ENCODE peak calls at places on chromosomes 4 and X, in four cellular contexts. O is cardiac fibroblast, S is K562, H is GM23248. E is an unnamed sample.
A peak's percentile ranks its signal among the peaks of the same experiment; 100 is the strongest.

GRCh38 chr4:10183462-10183861 is 66.9 kb upstream of the WDR1 start:
- DNase-seq in O (no peak), S (no peak), H (no peak), E (no peak)

GRCh38 chr4:55018521-55018920 is 106.9 kb downstream of the KDR start:
- DNase-seq in O (peak; percentile 73), S (no peak), H (peak; percentile 8), E (no peak)

GRCh38 chr4:602559-602942 is 22.8 kb upstream of the PDE6B start:
- DNase-seq in O (peak; percentile 25), S (peak; percentile 73), H (peak; percentile 28), E (peak; percentile 96)

GRCh38 chr4:94354474-94354896 is 11.8 kb upstream of the HPGDS start:
- DNase-seq in O (no peak), S (no peak), H (no peak), E (no peak)

GRCh38 chrX:110407910-110408545 is 49.4 kb downstream of the RTL9 start:
- DNase-seq in O (peak; percentile 77), S (peak; percentile 63), H (peak; percentile 61), E (peak; percentile 37)

GRCh38 chrX:70755850-70756249 is 152.7 kb downstream of the TEX11 start:
- DNase-seq in O (no peak), S (no peak), H (no peak), E (peak; percentile 11)

GRCh38 chrX:98379134-98379533 is 1495.4 kb downstream of the RPA4 start:
- DNase-seq in O (no peak), S (no peak), H (no peak), E (no peak)

GRCh38 chr4:88672987-88673386 is 24.6 kb downstream of the NAP1L5 start:
- DNase-seq in O (peak; percentile 56), S (peak; percentile 43), H (peak; percentile 54), E (peak; percentile 10)

GRCh38 chr4:153081693-153082092 is 122.5 kb upstream of the TRIM2 start:
- DNase-seq in O (no peak), S (no peak), H (no peak), E (no peak)

GRCh38 chr4:55078987-55079386 is 46.4 kb downstream of the KDR start:
- DNase-seq in O (peak; percentile 94), S (no peak), H (peak; percentile 93), E (no peak)

GRCh38 chr4:148874331-148874730 is 432.1 kb upstream of the NR3C2 start:
- DNase-seq in O (no peak), S (no peak), H (no peak), E (no peak)

GRCh38 chrX:19673334-19674040 is 158.2 kb upstream of the MAP3K15 start:
- DNase-seq in O (peak; percentile 91), S (no peak), H (peak; percentile 94), E (no peak)

GRCh38 chrX:130746077-130746476 is 156.9 kb downstream of the ENOX2 start:
- DNase-seq in O (no peak), S (no peak), H (no peak), E (no peak)

GRCh38 chr4:146073517-146073916 is 102.0 kb upstream of the LSM6 start:
- DNase-seq in O (no peak), S (no peak), H (peak; percentile 21), E (no peak)

GRCh38 chrX:69015156-69015555 is 150.1 kb downstream of the PJA1 start:
- DNase-seq in O (no peak), S (no peak), H (no peak), E (peak; percentile 5)

GRCh38 chr4:40334591-40335507 is at the start of gene CHRNA9:
- DNase-seq in O (no peak), S (no peak), H (peak; percentile 41), E (peak; percentile 53)

GRCh38 chrX:14095702-14096101 is 66.0 kb upstream of the GEMIN8 start:
- DNase-seq in O (peak; percentile 72), S (peak; percentile 44), H (peak; percentile 71), E (peak; percentile 34)

GRCh38 chr4:170887396-170887795 is 797.6 kb upstream of the AADAT start:
- DNase-seq in O (no peak), S (no peak), H (no peak), E (no peak)

GRCh38 chr4:34516524-34516923 is 1727.8 kb downstream of the ARAP2 start:
- DNase-seq in O (no peak), S (no peak), H (no peak), E (no peak)

GRCh38 chr4:76279462-76279861 is 27.1 kb upstream of the STBD1 start:
- DNase-seq in O (no peak), S (no peak), H (no peak), E (no peak)

GRCh38 chr4:3867403-3868100 is 101.4 kb downstream of the ADRA2C start:
- DNase-seq in O (no peak), S (no peak), H (no peak), E (peak; percentile 31)

GRCh38 chr4:158754385-158755180 is 14.2 kb upstream of the FNIP2 start:
- DNase-seq in O (no peak), S (no peak), H (peak; percentile 53), E (no peak)

GRCh38 chr4:4260185-4260751 is 12.2 kb upstream of the TMEM128 start:
- DNase-seq in O (peak; percentile 86), S (peak; percentile 54), H (peak; percentile 79), E (peak; percentile 51)

GRCh38 chr4:43875655-43876054 is 573.0 kb downstream of the KCTD8 start:
- DNase-seq in O (no peak), S (no peak), H (no peak), E (peak; percentile 10)

GRCh38 chr4:52711271-52711670 is 40.0 kb downstream of the ERVMER34-1 start:
- DNase-seq in O (no peak), S (peak; percentile 20), H (no peak), E (no peak)
- H3K4me3 ChIP-seq in O (no peak overlapping the region), S (peak overlapping the region; percentile 95), H (no peak overlapping the region), E (no peak overlapping the region)

DNA sequence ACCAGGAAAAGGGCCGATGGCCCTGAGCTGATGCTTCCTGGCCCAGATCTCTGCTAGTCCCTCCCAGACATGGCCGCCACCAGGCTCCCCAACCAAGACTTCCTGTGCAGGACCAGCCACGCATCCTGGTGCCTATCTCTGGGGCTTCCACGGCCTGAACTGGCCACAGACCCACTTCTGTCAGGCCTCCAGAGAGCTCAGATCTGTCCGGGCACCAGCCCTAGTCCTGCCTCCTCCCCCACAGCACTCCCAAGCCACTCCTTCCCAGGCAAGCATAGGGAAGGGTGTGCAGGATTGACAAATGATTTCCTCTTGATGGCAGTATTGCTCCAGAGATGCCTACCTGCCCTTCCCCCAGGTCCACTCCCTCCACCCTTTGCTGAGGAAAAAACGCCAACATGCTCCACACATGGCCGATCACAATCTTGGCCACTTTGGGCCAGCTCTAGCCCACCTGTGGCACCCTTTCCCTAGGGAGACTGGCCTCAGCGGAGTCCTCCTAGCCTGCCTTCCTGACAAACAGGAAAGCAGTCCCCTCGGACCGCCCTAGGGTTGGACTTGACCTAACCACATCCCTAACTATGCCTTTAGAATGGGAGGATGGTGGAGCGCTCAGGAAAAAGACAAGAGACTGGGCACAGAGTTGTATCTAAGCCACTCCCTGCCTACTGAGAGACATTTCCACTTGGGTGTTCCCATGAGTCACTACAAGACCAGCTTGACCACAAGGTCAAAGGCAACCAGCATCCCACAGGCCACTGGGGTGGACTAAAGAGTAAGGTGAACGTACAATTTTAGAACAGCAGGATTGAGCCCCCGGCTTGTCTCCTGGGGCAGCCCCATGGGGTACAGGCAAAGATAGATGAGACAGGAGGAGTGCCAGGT is 277.5 kb upstream of the AGTR2 start:
- DNase-seq in O (peak; percentile 28), S (peak; percentile 46), H (peak; percentile 17), E (peak; percentile 85)
- H3K4me3 ChIP-seq in O (no peak overlapping the region), S (no peak overlapping the region), H (no peak overlapping the region), E (no peak overlapping the region)

GRCh38 chr4:22216278-22216677 is 267.7 kb upstream of the KCNIP4 start:
- DNase-seq in O (no peak), S (no peak), H (no peak), E (no peak)
- H3K4me3 ChIP-seq in O (no peak overlapping the region), S (no peak overlapping the region), H (no peak overlapping the region), E (no peak overlapping the region)

DNA sequence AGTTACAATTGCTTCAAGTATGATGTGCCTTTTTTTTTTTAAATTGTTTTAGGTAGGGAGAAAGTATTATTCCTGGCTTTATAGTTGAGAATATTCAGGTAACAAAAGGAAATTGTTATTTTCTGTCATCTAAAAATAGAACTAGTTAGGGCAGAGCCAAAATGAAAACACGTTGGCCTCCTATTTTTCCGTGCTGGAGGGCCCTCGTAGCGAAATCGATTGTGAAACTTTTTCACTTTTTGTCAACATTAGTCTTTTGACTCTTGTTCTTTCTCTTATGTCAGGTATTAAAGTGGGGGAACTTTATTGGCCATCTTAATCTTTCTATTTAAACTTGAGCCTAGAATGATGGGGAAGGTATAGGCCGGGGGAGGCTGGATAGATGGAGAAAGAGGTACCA is 104.9 kb downstream of the ARHGAP10 start:
- DNase-seq in O (no peak), S (no peak), H (no peak), E (no peak)
- H3K4me3 ChIP-seq in O (no peak overlapping the region), S (no peak overlapping the region), H (no peak overlapping the region), E (no peak overlapping the region)

GRCh38 chrX:87518504-87518903 is 902 bp downstream of the KLHL4 start:
- DNase-seq in O (peak; percentile 43), S (no peak), H (peak; percentile 2), E (no peak)
- H3K4me3 ChIP-seq in O (peak overlapping the region; percentile 55), S (no peak overlapping the region), H (no peak overlapping the region), E (peak overlapping the region; percentile 44)

DNA sequence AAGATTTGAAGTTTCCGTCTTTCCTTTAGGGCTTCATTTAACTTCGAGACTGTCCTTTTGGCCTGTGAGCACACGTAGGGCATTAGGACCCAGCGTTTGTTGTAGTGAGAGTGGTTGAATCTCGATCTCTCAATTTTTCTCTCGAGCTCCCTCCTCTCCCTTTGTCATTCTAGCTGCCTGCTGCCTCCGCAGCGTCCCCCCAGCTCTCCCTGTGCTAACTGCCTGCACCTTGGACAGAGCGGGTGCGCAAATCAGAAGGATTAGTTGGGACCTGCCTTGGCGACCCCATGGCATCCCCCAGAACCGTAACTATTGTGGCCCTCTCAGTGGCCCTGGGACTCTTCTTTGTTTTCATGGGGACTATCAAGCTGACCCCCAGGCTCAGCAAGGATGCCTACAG is at the start of gene TMEM35A:
- DNase-seq in O (peak; percentile 29), S (no peak), H (peak; percentile 46), E (peak; percentile 36)
- H3K4me3 ChIP-seq in O (peak within 1 kb of the TSS; percentile 46), S (no peak within 1 kb of the TSS), H (peak within 1 kb of the TSS; percentile 62), E (peak within 1 kb of the TSS; percentile 55)

GRCh38 chrX:133985164-133986007 is at the start of gene GPC3:
- DNase-seq in O (no peak), S (peak; percentile 73), H (no peak), E (peak; percentile 93)
- H3K4me3 ChIP-seq in O (no peak within 1 kb of the TSS), S (no peak within 1 kb of the TSS), H (no peak within 1 kb of the TSS), E (peak within 1 kb of the TSS; percentile 54)

E was measured in H7.